ENCODE peak calls at places on chromosomes 12 and 14, in four cellular contexts. One of them, this sample, is unnamed.

GRCh38 chr12:123141615-123142517 is 9.0 kb downstream of the PITPNM2 start:
- DNase-seq in mesendoderm: peak; percentile 58
- DNase-seq in IMR-90: peak; percentile 84
- DNase-seq in H9: no peak
- DNase-seq in this sample: no peak

GRCh38 chr12:77766224-77766623 is 64.5 kb upstream of the NAV3 start:
- DNase-seq in mesendoderm: no peak
- DNase-seq in IMR-90: no peak
- DNase-seq in H9: no peak
- DNase-seq in this sample: no peak

GRCh38 chr12:47824198-47824597 is 4.5 kb upstream of the HDAC7 start:
- DNase-seq in mesendoderm: no peak
- DNase-seq in IMR-90: no peak
- DNase-seq in H9: no peak
- DNase-seq in this sample: no peak

GRCh38 chr14:76920572-76921175 is 94.5 kb downstream of the LRRC74A start:
- DNase-seq in mesendoderm: peak; percentile 85
- DNase-seq in IMR-90: no peak
- DNase-seq in H9: peak; percentile 64
- DNase-seq in this sample: no peak

GRCh38 chr14:104421401-104421821 is 158.2 kb upstream of the C14orf180 start:
- DNase-seq in mesendoderm: no peak
- DNase-seq in IMR-90: no peak
- DNase-seq in H9: peak; percentile 19
- DNase-seq in this sample: no peak

GRCh38 chr12:6026998-6027397 is 81.9 kb upstream of the ANO2 start:
- DNase-seq in mesendoderm: no peak
- DNase-seq in IMR-90: no peak
- DNase-seq in H9: peak; percentile 8
- DNase-seq in this sample: no peak

GRCh38 chr14:76091036-76091435 is 60.7 kb upstream of the GPATCH2L start:
- DNase-seq in mesendoderm: peak; percentile 22
- DNase-seq in IMR-90: no peak
- DNase-seq in H9: no peak
- DNase-seq in this sample: no peak

GRCh38 chr12:1436996-1437395 is 157.4 kb downstream of the FBXL14 start:
- DNase-seq in mesendoderm: no peak
- DNase-seq in IMR-90: no peak
- DNase-seq in H9: no peak
- DNase-seq in this sample: no peak

GRCh38 chr14:89207925-89208328 is 209.1 kb downstream of the FOXN3 start:
- DNase-seq in mesendoderm: peak; percentile 59
- DNase-seq in IMR-90: no peak
- DNase-seq in H9: no peak
- DNase-seq in this sample: no peak

GRCh38 chr14:104103061-104104005 is 17.8 kb downstream of the ASPG start:
- DNase-seq in mesendoderm: no peak
- DNase-seq in IMR-90: no peak
- DNase-seq in H9: peak; percentile 62
- DNase-seq in this sample: no peak

GRCh38 chr12:120844297-120844696 is 59.9 kb downstream of the SPPL3 start:
- DNase-seq in mesendoderm: no peak
- DNase-seq in IMR-90: no peak
- DNase-seq in H9: no peak
- DNase-seq in this sample: no peak

GRCh38 chr12:108457006-108457733 is 57.9 kb upstream of the FICD start:
- DNase-seq in mesendoderm: peak; percentile 91
- DNase-seq in IMR-90: peak; percentile 34
- DNase-seq in H9: peak; percentile 70
- DNase-seq in this sample: no peak

DNA sequence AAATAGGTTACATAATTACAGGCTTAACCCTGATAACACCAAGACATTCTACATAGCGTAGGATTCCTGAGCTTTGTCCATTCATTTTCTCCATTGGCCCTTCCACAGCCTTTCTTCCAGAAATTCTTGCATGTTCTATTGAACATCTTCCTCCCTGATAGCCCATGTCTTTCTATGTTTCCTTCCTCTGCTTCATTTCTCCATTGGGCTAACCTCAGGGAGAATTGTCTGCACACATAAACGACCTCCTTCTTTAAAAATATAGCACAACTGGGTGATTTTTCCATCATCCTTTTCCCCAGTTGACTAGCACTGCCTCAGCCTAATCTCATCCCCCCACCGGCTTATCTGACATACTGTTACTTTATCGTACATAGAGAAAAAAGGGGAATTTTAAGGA is 11.2 kb downstream of the DIO2 start:
- DNase-seq in mesendoderm: no peak
- DNase-seq in IMR-90: no peak
- DNase-seq in H9: no peak
- DNase-seq in this sample: no peak
- H4K5ac ChIP-seq in mesendoderm: no peak overlapping the region
- H4K5ac ChIP-seq in IMR-90: no peak overlapping the region
- H4K5ac ChIP-seq in H9: no peak overlapping the region
- H4K5ac ChIP-seq in this sample: no peak overlapping the region

DNA sequence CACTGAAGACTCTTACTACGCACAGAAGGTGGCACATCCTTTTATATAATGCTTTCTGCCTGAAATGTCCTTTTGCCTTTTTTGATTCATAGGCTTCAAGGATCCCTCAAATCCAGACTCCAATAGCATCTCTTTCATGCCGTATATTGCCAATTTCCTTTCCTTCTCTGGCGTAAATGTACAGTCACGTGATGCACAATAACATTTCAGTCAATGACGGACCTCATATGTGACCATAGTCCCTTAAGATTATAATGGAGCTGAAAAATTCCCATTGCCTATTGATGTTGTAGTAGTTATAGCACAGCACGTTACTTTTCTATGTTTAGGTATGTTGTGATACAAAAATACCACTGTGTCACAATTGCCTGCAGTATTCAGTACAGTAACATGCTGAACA is 196.3 kb downstream of the MSRB3 start:
- DNase-seq in mesendoderm: no peak
- DNase-seq in IMR-90: no peak
- DNase-seq in H9: no peak
- DNase-seq in this sample: no peak
- H4K5ac ChIP-seq in mesendoderm: no peak overlapping the region
- H4K5ac ChIP-seq in IMR-90: no peak overlapping the region
- H4K5ac ChIP-seq in H9: no peak overlapping the region
- H4K5ac ChIP-seq in this sample: no peak overlapping the region

DNA sequence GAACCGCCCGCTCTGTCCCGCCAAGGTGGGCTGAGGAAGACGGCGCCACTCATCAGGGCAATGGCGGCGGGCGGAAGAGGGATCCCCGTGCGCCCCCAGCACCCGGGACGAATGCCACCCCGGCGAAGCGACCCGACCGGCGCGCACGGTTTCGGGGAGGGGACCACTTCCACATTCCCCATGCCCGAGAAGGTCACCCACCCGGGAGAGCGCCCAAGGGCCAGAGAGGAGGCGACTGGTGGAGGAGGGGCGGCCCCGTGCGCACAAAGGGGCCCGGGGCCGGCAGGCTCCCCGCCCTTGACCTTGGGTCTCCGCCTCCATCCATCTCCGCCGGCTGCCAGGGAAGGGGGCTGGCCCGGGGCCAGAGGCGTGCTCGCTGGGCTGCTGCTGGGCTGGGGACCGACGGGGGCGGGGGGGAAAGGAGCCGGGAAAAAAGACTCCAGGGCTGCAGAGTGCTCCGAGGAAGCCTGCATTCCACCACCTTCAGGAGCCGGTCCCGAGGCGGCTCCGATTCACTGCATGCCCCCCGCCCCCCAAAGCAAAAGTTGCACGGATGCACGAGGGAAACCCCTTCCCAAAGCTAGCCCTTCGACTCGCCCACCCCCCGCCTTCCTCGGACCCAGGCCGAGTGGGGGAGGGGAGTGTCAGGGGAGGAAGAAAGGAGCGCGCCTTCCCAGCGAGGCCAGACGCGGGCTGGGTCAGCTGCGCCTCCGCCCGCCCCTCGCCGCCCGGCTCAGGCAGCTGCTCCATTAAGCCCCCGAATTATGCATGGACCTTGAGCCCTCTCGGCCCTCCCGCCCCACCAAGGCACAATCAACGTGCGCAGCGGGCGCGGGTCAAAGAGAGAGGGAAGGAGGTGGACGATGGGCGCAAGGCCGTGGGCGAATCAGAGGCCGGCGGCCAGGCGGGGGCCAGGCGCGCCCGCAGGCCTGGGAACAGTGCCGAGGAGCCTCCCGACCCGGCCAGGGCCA is 26.2 kb downstream of the BCL11B start:
- DNase-seq in mesendoderm: peak; percentile 95
- DNase-seq in IMR-90: no peak
- DNase-seq in H9: peak; percentile 89
- DNase-seq in this sample: peak; percentile 87
- H4K5ac ChIP-seq in mesendoderm: no peak overlapping the region
- H4K5ac ChIP-seq in IMR-90: no peak overlapping the region
- H4K5ac ChIP-seq in H9: peak overlapping the region; percentile 27
- H4K5ac ChIP-seq in this sample: peak overlapping the region; percentile 79

GRCh38 chr12:63056649-63057048 is 94.4 kb downstream of the AVPR1A start:
- DNase-seq in mesendoderm: no peak
- DNase-seq in IMR-90: no peak
- DNase-seq in H9: no peak
- DNase-seq in this sample: no peak
- H4K5ac ChIP-seq in mesendoderm: no peak overlapping the region
- H4K5ac ChIP-seq in IMR-90: no peak overlapping the region
- H4K5ac ChIP-seq in H9: no peak overlapping the region
- H4K5ac ChIP-seq in this sample: no peak overlapping the region

GRCh38 chr12:100391856-100392255 is 35.0 kb downstream of the SLC17A8 start:
- DNase-seq in mesendoderm: no peak
- DNase-seq in IMR-90: no peak
- DNase-seq in H9: no peak
- DNase-seq in this sample: no peak
- H4K5ac ChIP-seq in mesendoderm: no peak overlapping the region
- H4K5ac ChIP-seq in IMR-90: no peak overlapping the region
- H4K5ac ChIP-seq in H9: no peak overlapping the region
- H4K5ac ChIP-seq in this sample: no peak overlapping the region

GRCh38 chr12:58905422-58905821 is 14.9 kb downstream of the LRIG3 start:
- DNase-seq in mesendoderm: no peak
- DNase-seq in IMR-90: no peak
- DNase-seq in H9: no peak
- DNase-seq in this sample: no peak
- H4K5ac ChIP-seq in mesendoderm: no peak overlapping the region
- H4K5ac ChIP-seq in IMR-90: no peak overlapping the region
- H4K5ac ChIP-seq in H9: no peak overlapping the region
- H4K5ac ChIP-seq in this sample: no peak overlapping the region

DNA sequence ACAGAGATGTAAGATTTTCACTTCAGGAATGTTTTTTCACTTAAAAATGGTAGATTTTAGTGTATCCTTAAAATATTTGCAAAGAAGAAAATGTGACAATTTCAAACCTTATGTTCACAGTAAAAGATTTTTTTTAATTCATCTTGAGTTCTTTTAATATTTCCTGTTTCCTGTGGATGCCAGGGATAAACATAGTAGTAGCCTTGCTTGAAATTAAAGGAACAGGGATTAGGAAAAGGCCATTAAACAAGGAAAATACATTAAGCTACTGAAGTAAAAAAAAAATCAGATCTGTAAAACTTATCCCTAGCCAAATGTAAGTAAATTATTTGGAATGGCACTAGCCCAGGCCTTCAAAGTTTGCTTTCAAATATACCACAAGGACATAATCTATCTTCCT is 138.1 kb upstream of the AEBP2 start:
- DNase-seq in mesendoderm: no peak
- DNase-seq in IMR-90: no peak
- DNase-seq in H9: no peak
- DNase-seq in this sample: no peak
- H4K5ac ChIP-seq in mesendoderm: no peak overlapping the region
- H4K5ac ChIP-seq in IMR-90: no peak overlapping the region
- H4K5ac ChIP-seq in H9: no peak overlapping the region
- H4K5ac ChIP-seq in this sample: no peak overlapping the region

GRCh38 chr12:16579041-16579440 is 26.9 kb downstream of the LMO3 start:
- DNase-seq in mesendoderm: no peak
- DNase-seq in IMR-90: no peak
- DNase-seq in H9: no peak
- DNase-seq in this sample: no peak
- H4K5ac ChIP-seq in mesendoderm: no peak overlapping the region
- H4K5ac ChIP-seq in IMR-90: no peak overlapping the region
- H4K5ac ChIP-seq in H9: no peak overlapping the region
- H4K5ac ChIP-seq in this sample: no peak overlapping the region

GRCh38 chr14:32022938-32023466 is 54.1 kb upstream of the ARHGAP5 start:
- DNase-seq in mesendoderm: no peak
- DNase-seq in IMR-90: no peak
- DNase-seq in H9: no peak
- DNase-seq in this sample: no peak
- H4K5ac ChIP-seq in mesendoderm: no peak overlapping the region
- H4K5ac ChIP-seq in IMR-90: no peak overlapping the region
- H4K5ac ChIP-seq in H9: no peak overlapping the region
- H4K5ac ChIP-seq in this sample: no peak overlapping the region

This sample was measured in H1.